ENCODE peak calls at places on chromosomes 5 and 9, in eight cellular contexts. Q, G, D, K, B, Z, Y and T are unnamed samples.

GRCh38 chr5:154367101-154367500 is 78.7 kb upstream of the SAP30L start:
- DNase-seq in Q (no peak), G (no peak), D (no peak), K (no peak), B (no peak), Z (no peak), Y (peak), T (no peak)

GRCh38 chr9:6215562-6215961 is at the start of gene IL33:
- DNase-seq in Q (no peak), G (no peak), D (no peak), K (no peak), B (no peak), Z (no peak), Y (no peak), T (peak)

GRCh38 chr9:34158362-34158869 is 20.4 kb upstream of the UBAP1 start:
- DNase-seq in Q (no peak), G (peak), D (no peak), K (no peak), B (no peak), Z (no peak), Y (peak), T (peak)

GRCh38 chr5:1665803-1666202 is 133.8 kb downstream of the MRPL36 start:
- DNase-seq in Q (no peak), G (no peak), D (no peak), K (no peak), B (no peak), Z (no peak), Y (no peak), T (no peak)

GRCh38 chr5:145014109-145014508 is 821.0 kb downstream of the PRELID2 start:
- DNase-seq in Q (no peak), G (no peak), D (no peak), K (no peak), B (no peak), Z (no peak), Y (no peak), T (no peak)

GRCh38 chr5:95543017-95543705 is 11.6 kb downstream of the SKIC3 start:
- DNase-seq in Q (no peak), G (no peak), D (no peak), K (no peak), B (no peak), Z (no peak), Y (no peak), T (peak)

GRCh38 chr5:176994460-176995121 is 12.0 kb downstream of the UIMC1 start:
- DNase-seq in Q (no peak), G (no peak), D (no peak), K (no peak), B (no peak), Z (no peak), Y (no peak), T (no peak)

GRCh38 chr9:68694125-68694524 is 10.9 kb upstream of the PIP5K1B start:
- DNase-seq in Q (no peak), G (no peak), D (no peak), K (no peak), B (no peak), Z (no peak), Y (no peak), T (no peak)

GRCh38 chr5:96408276-96408777 is 24.7 kb downstream of the PCSK1 start:
- DNase-seq in Q (no peak), G (no peak), D (no peak), K (peak), B (no peak), Z (no peak), Y (no peak), T (no peak)

GRCh38 chr5:99544326-99544725 is 615.5 kb upstream of the CHD1 start:
- DNase-seq in Q (no peak), G (no peak), D (no peak), K (no peak), B (no peak), Z (no peak), Y (no peak), T (no peak)

GRCh38 chr5:179288101-179288808 is 57.0 kb downstream of the ADAMTS2 start:
- DNase-seq in Q (no peak), G (no peak), D (no peak), K (no peak), B (no peak), Z (peak), Y (no peak), T (no peak)

GRCh38 chr5:38607396-38607795 is 51.0 kb upstream of the LIFR start:
- DNase-seq in Q (no peak), G (peak), D (no peak), K (peak), B (peak), Z (no peak), Y (peak), T (no peak)

GRCh38 chr5:82106207-82106606 is 134.4 kb downstream of the ATG10 start:
- DNase-seq in Q (no peak), G (no peak), D (no peak), K (no peak), B (no peak), Z (no peak), Y (no peak), T (peak)

GRCh38 chr9:2568689-2569088 is 52.9 kb upstream of the VLDLR start:
- DNase-seq in Q (no peak), G (no peak), D (no peak), K (no peak), B (no peak), Z (no peak), Y (no peak), T (peak)

GRCh38 chr5:141957367-141957993 is 522 bp downstream of the PCDH12 start:
- DNase-seq in Q (no peak), G (no peak), D (no peak), K (no peak), B (no peak), Z (no peak), Y (no peak), T (peak)

GRCh38 chr5:93819666-93820065 is 78.3 kb upstream of the POU5F2 start:
- DNase-seq in Q (no peak), G (no peak), D (no peak), K (no peak), B (no peak), Z (no peak), Y (no peak), T (peak)

GRCh38 chr9:7533376-7534090 is 266.0 kb downstream of the DMAC1 start:
- DNase-seq in Q (no peak), G (no peak), D (no peak), K (no peak), B (no peak), Z (no peak), Y (no peak), T (no peak)

GRCh38 chr5:139565411-139566305 is 4.5 kb downstream of the UBE2D2 start:
- DNase-seq in Q (peak), G (peak), D (no peak), K (peak), B (peak), Z (no peak), Y (no peak), T (no peak)

GRCh38 chr9:124770359-124771020 is 621 bp downstream of the NR6A1 start:
- DNase-seq in Q (no peak), G (no peak), D (peak), K (no peak), B (no peak), Z (peak), Y (no peak), T (peak)

GRCh38 chr9:98846879-98847278 is 39.4 kb downstream of the GALNT12 start:
- DNase-seq in Q (no peak), G (no peak), D (no peak), K (no peak), B (no peak), Z (no peak), Y (no peak), T (no peak)

GRCh38 chr5:112533315-112533867 is 114.3 kb upstream of the EPB41L4A start:
- DNase-seq in Q (no peak), G (no peak), D (no peak), K (no peak), B (no peak), Z (no peak), Y (no peak), T (peak)